ENCODE peak calls at places on chromosomes 7 and 10, in four cellular contexts. Y is K562, N is HL-60, J is GM12878. M is an unnamed sample.

GRCh38 chr7:29921404-29922010 is 68.1 kb downstream of the SCRN1 start:
- DNase-seq in Y (peak), N (peak), J (peak), M (peak)

GRCh38 chr10:110512461-110513187 is 14.9 kb downstream of the DUSP5 start:
- DNase-seq in N (no peak), Y (peak), J (no peak), M (no peak)

GRCh38 chr10:129790710-129791446 is 173.2 kb downstream of the EBF3 start:
- DNase-seq in J (no peak), Y (no peak), N (no peak), M (no peak)

GRCh38 chr7:2821161-2821841 is 22.8 kb downstream of the GNA12 start:
- DNase-seq in Y (no peak), N (no peak), J (peak), M (no peak)

GRCh38 chr7:31782411-31782991 is 95.5 kb downstream of the PPP1R17 start:
- DNase-seq in N (peak), J (peak), Y (peak), M (peak)

GRCh38 chr10:117477961-117478670 is 64.4 kb upstream of the EMX2 start:
- DNase-seq in N (no peak), Y (peak), J (no peak), M (no peak)

GRCh38 chr7:39062811-39063210 is 85.1 kb downstream of the POU6F2 start:
- DNase-seq in J (no peak), Y (no peak), N (no peak), M (no peak)

GRCh38 chr7:45182856-45183710 is 25.5 kb downstream of the RAMP3 start:
- DNase-seq in J (no peak), Y (no peak), N (no peak), M (no peak)

GRCh38 chr7:10138087-10138854 is 835.4 kb upstream of the PHF14 start:
- DNase-seq in Y (no peak), J (no peak), N (no peak), M (no peak)

GRCh38 chr10:69242844-69243212 is 22.7 kb downstream of the HKDC1 start:
- DNase-seq in J (no peak), N (no peak), Y (no peak), M (no peak)

GRCh38 chr10:69243817-69244216 is 23.7 kb downstream of the HKDC1 start:
- DNase-seq in J (no peak), N (no peak), Y (no peak), M (no peak)

GRCh38 chr10:69240455-69240854 is 20.3 kb downstream of the HKDC1 start:
- DNase-seq in Y (no peak), N (no peak), J (no peak), M (no peak)

GRCh38 chr10:69241575-69241974 is 21.4 kb downstream of the HKDC1 start:
- DNase-seq in J (no peak), Y (peak), N (no peak), M (no peak)

GRCh38 chr10:69242037-69242843 is 22.1 kb downstream of the HKDC1 start:
- DNase-seq in N (no peak), Y (peak), J (no peak), M (no peak)
- TF ChIP-seq SPI1 in N (no peak), Y (no peak), J (no peak), M (no peak)

GRCh38 chr7:7977774-7978173 is 9.2 kb downstream of the GLCCI1 start:
- DNase-seq in Y (peak), J (no peak), N (peak), M (no peak)

GRCh38 chr7:7980134-7980533 is 11.5 kb downstream of the GLCCI1 start:
- DNase-seq in Y (no peak), N (no peak), J (no peak), M (no peak)

GRCh38 chr7:7979556-7979955 is 11.0 kb downstream of the GLCCI1 start:
- DNase-seq in Y (no peak), N (peak), J (no peak), M (no peak)

GRCh38 chr7:7978860-7979259 is 10.3 kb downstream of the GLCCI1 start:
- DNase-seq in J (no peak), N (peak), Y (no peak), M (no peak)

GRCh38 chr7:7976677-7977076 is 8.1 kb downstream of the GLCCI1 start:
- DNase-seq in N (peak), Y (no peak), J (no peak), M (no peak)
- TF ChIP-seq SPI1 in N (no peak), Y (no peak), J (no peak), M (no peak)

GRCh38 chr7:11424006-11424405 is 408.0 kb downstream of the THSD7A start:
- DNase-seq in Y (no peak), J (no peak), N (no peak), M (no peak)

GRCh38 chr7:11428877-11429617 is 403.0 kb downstream of the THSD7A start:
- DNase-seq in Y (no peak), J (no peak), N (no peak), M (no peak)

GRCh38 chr7:11430112-11430511 is 401.9 kb downstream of the THSD7A start:
- DNase-seq in Y (no peak), J (no peak), N (peak), M (no peak)

GRCh38 chr7:11427686-11428273 is 404.2 kb downstream of the THSD7A start:
- DNase-seq in Y (peak), N (peak), J (no peak), M (no peak)
- TF ChIP-seq SPI1 in Y (no peak), N (no peak), J (no peak), M (no peak)

GRCh38 chr10:43393606-43394360 is 15.2 kb downstream of the HNRNPF start:
- DNase-seq in N (peak), J (no peak), Y (no peak), M (no peak)
- TF ChIP-seq SPI1 in N (peak), J (peak), Y (peak), M (peak)

GRCh38 chr10:35212856-35213255 is 86.2 kb downstream of the CREM start:
- DNase-seq in Y (no peak), J (no peak), N (no peak), M (no peak)
- TF ChIP-seq SPI1 in Y (no peak), J (no peak), N (peak), M (no peak)

M was measured in GM12891.